ENCODE peak calls at places on chromosome 16, in four cellular contexts. One of them, this sample, is unnamed.

GRCh38 chr16:50858877-50859627 is 117.2 kb downstream of the CYLD start:
- DNase-seq in psoas muscle: no peak
- DNase-seq in left lung: no peak
- DNase-seq in tibial nerve: no peak
- DNase-seq in this sample: no peak

GRCh38 chr16:65274576-65274975 is 152.7 kb upstream of the CDH11 start:
- DNase-seq in psoas muscle: no peak
- DNase-seq in left lung: no peak
- DNase-seq in tibial nerve: no peak
- DNase-seq in this sample: no peak

GRCh38 chr16:31880322-31880979 is 6.8 kb downstream of the ZNF267 start:
- DNase-seq in psoas muscle: no peak
- DNase-seq in left lung: peak
- DNase-seq in tibial nerve: no peak
- DNase-seq in this sample: no peak

GRCh38 chr16:13957197-13958078 is 37.5 kb downstream of the ERCC4 start:
- DNase-seq in psoas muscle: peak
- DNase-seq in left lung: peak
- DNase-seq in tibial nerve: peak
- DNase-seq in this sample: no peak

GRCh38 chr16:49503242-49504022 is 129.8 kb downstream of the C16orf78 start:
- DNase-seq in psoas muscle: peak
- DNase-seq in left lung: peak
- DNase-seq in tibial nerve: peak
- DNase-seq in this sample: no peak

GRCh38 chr16:80552277-80552676 is 11.5 kb downstream of the DYNLRB2 start:
- DNase-seq in psoas muscle: no peak
- DNase-seq in left lung: no peak
- DNase-seq in tibial nerve: no peak
- DNase-seq in this sample: no peak

GRCh38 chr16:10250137-10250850 is 68.1 kb upstream of the GRIN2A start:
- DNase-seq in psoas muscle: no peak
- DNase-seq in left lung: no peak
- DNase-seq in tibial nerve: no peak
- DNase-seq in this sample: no peak

GRCh38 chr16:49649013-49649785 is 206.7 kb downstream of the ZNF423 start:
- DNase-seq in psoas muscle: no peak
- DNase-seq in left lung: no peak
- DNase-seq in tibial nerve: no peak
- DNase-seq in this sample: no peak

GRCh38 chr16:90077757-90078593 is 844 bp upstream of the PRDM7 start:
- DNase-seq in psoas muscle: no peak
- DNase-seq in left lung: no peak
- DNase-seq in tibial nerve: no peak
- DNase-seq in this sample: no peak

GRCh38 chr16:57134982-57135381 is 42.6 kb downstream of the CPNE2 start:
- DNase-seq in psoas muscle: no peak
- DNase-seq in left lung: no peak
- DNase-seq in tibial nerve: no peak
- DNase-seq in this sample: no peak

GRCh38 chr16:10525214-10525825 is 55.1 kb downstream of the EMP2 start:
- DNase-seq in psoas muscle: no peak
- DNase-seq in left lung: no peak
- DNase-seq in tibial nerve: no peak
- DNase-seq in this sample: no peak

GRCh38 chr16:72092832-72093447 is 480 bp downstream of the TXNL4B start:
- DNase-seq in psoas muscle: no peak
- DNase-seq in left lung: no peak
- DNase-seq in tibial nerve: no peak
- DNase-seq in this sample: no peak

GRCh38 chr16:844638-845348 is 44.3 kb upstream of the GNG13 start:
- DNase-seq in psoas muscle: peak
- DNase-seq in left lung: no peak
- DNase-seq in tibial nerve: no peak
- DNase-seq in this sample: no peak

GRCh38 chr16:49352923-49353322 is 20.7 kb upstream of the C16orf78 start:
- DNase-seq in psoas muscle: no peak
- DNase-seq in left lung: no peak
- DNase-seq in tibial nerve: no peak
- DNase-seq in this sample: no peak

GRCh38 chr16:89884041-89884421 is 10.6 kb downstream of the TCF25 start:
- DNase-seq in psoas muscle: no peak
- DNase-seq in left lung: no peak
- DNase-seq in tibial nerve: no peak
- DNase-seq in this sample: no peak

GRCh38 chr16:21300309-21301167 is 22.4 kb upstream of the CRYM start:
- DNase-seq in psoas muscle: peak
- DNase-seq in left lung: peak
- DNase-seq in tibial nerve: peak
- DNase-seq in this sample: peak

GRCh38 chr16:29029168-29029994 is 44.5 kb downstream of the LAT start:
- DNase-seq in psoas muscle: no peak
- DNase-seq in left lung: no peak
- DNase-seq in tibial nerve: no peak
- DNase-seq in this sample: no peak

GRCh38 chr16:85394511-85395206 is 218.5 kb upstream of the GSE1 start:
- DNase-seq in psoas muscle: peak
- DNase-seq in left lung: peak
- DNase-seq in tibial nerve: peak
- DNase-seq in this sample: peak

GRCh38 chr16:74844041-74844826 is 69.6 kb upstream of the FA2H start:
- DNase-seq in psoas muscle: no peak
- DNase-seq in left lung: no peak
- DNase-seq in tibial nerve: no peak
- DNase-seq in this sample: no peak

GRCh38 chr16:684961-685696 is 995 bp upstream of the JMJD8 start:
- DNase-seq in psoas muscle: no peak
- DNase-seq in left lung: peak
- DNase-seq in tibial nerve: no peak
- DNase-seq in this sample: no peak

GRCh38 chr16:75820672-75821071 is 94.4 kb upstream of the CPHXL start:
- DNase-seq in psoas muscle: no peak
- DNase-seq in left lung: no peak
- DNase-seq in tibial nerve: no peak
- DNase-seq in this sample: no peak

GRCh38 chr16:65772134-65772732 is 594.3 kb upstream of the CDH5 start:
- DNase-seq in psoas muscle: no peak
- DNase-seq in left lung: no peak
- DNase-seq in tibial nerve: no peak
- DNase-seq in this sample: no peak

GRCh38 chr16:74760007-74760767 is 14.4 kb downstream of the FA2H start:
- DNase-seq in psoas muscle: no peak
- DNase-seq in left lung: no peak
- DNase-seq in tibial nerve: no peak
- DNase-seq in this sample: no peak

GRCh38 chr16:50213939-50214519 is 52.3 kb upstream of the ADCY7 start:
- DNase-seq in psoas muscle: no peak
- DNase-seq in left lung: no peak
- DNase-seq in tibial nerve: no peak
- DNase-seq in this sample: no peak

GRCh38 chr16:88428616-88429386 is 24.3 kb upstream of the ZFPM1 start:
- DNase-seq in psoas muscle: no peak
- DNase-seq in left lung: no peak
- DNase-seq in tibial nerve: no peak
- DNase-seq in this sample: no peak

GRCh38 chr16:50841081-50841886 is 99.4 kb downstream of the CYLD start:
- DNase-seq in psoas muscle: no peak
- DNase-seq in left lung: no peak
- DNase-seq in tibial nerve: no peak
- DNase-seq in this sample: no peak

GRCh38 chr16:80938035-80938927 is 68.4 kb downstream of the CMC2 start:
- DNase-seq in psoas muscle: peak
- DNase-seq in left lung: peak
- DNase-seq in tibial nerve: no peak
- DNase-seq in this sample: no peak

GRCh38 chr16:88541831-88542230 is 28.4 kb upstream of the ZC3H18 start:
- DNase-seq in psoas muscle: peak
- DNase-seq in left lung: no peak
- DNase-seq in tibial nerve: no peak
- DNase-seq in this sample: no peak

GRCh38 chr16:84175351-84176081 is 11.3 kb downstream of the TAF1C start:
- DNase-seq in psoas muscle: no peak
- DNase-seq in left lung: peak
- DNase-seq in tibial nerve: peak
- DNase-seq in this sample: no peak

GRCh38 chr16:84174396-84174795 is 12.5 kb downstream of the TAF1C start:
- DNase-seq in psoas muscle: no peak
- DNase-seq in left lung: no peak
- DNase-seq in tibial nerve: no peak
- DNase-seq in this sample: no peak

GRCh38 chr16:84178146-84178765 is 8.6 kb downstream of the TAF1C start:
- DNase-seq in psoas muscle: no peak
- DNase-seq in left lung: no peak
- DNase-seq in tibial nerve: no peak
- DNase-seq in this sample: no peak

GRCh38 chr16:84177740-84178070 is 9.2 kb downstream of the TAF1C start:
- DNase-seq in psoas muscle: no peak
- DNase-seq in left lung: no peak
- DNase-seq in tibial nerve: no peak
- DNase-seq in this sample: no peak

GRCh38 chr16:84176192-84177053 is 10.4 kb downstream of the TAF1C start:
- DNase-seq in psoas muscle: no peak
- DNase-seq in left lung: no peak
- DNase-seq in tibial nerve: no peak
- DNase-seq in this sample: no peak
- H3K27ac ChIP-seq in psoas muscle: peak
- H3K27ac ChIP-seq in left lung: peak
- H3K27ac ChIP-seq in tibial nerve: peak
- H3K27ac ChIP-seq in this sample: peak

GRCh38 chr16:86492267-86492960 is 17.9 kb upstream of the FOXF1 start:
- DNase-seq in psoas muscle: no peak
- DNase-seq in left lung: no peak
- DNase-seq in tibial nerve: no peak
- DNase-seq in this sample: no peak

GRCh38 chr16:86494565-86495356 is 15.6 kb upstream of the FOXF1 start:
- DNase-seq in psoas muscle: no peak
- DNase-seq in left lung: no peak
- DNase-seq in tibial nerve: no peak
- DNase-seq in this sample: no peak

GRCh38 chr16:86495357-86495701 is 15.0 kb upstream of the FOXF1 start:
- DNase-seq in psoas muscle: no peak
- DNase-seq in left lung: no peak
- DNase-seq in tibial nerve: no peak
- DNase-seq in this sample: no peak

GRCh38 chr16:86492961-86493639 is 17.2 kb upstream of the FOXF1 start:
- DNase-seq in psoas muscle: no peak
- DNase-seq in left lung: no peak
- DNase-seq in tibial nerve: no peak
- DNase-seq in this sample: no peak

DNA sequence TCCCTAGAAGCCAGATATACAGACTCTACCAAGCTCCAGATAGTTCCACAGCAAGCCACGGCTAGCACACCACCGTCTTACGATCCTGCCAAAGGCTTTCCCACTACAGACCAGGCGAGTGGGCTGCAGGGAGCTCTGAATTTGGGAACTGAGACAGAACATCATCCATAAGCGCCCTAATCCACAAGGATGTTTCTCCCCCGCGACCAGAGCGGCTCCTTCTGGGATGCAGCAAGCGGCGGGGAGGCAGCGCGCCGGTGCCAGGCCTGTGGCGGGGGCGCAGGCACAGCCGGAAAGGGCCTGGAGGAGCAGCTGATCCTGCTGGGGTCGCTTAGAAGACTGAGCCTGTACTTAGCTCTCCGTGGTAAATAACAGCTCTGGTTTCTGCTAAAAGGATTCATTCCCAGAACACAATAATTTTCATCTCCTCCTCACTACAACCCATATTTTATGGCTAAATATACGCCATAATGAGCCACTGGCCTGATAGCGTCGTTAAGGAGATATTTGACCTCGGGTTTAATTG is 16.2 kb upstream of the FOXF1 start:
- DNase-seq in psoas muscle: no peak
- DNase-seq in left lung: no peak
- DNase-seq in tibial nerve: no peak
- DNase-seq in this sample: no peak
- H3K27ac ChIP-seq in psoas muscle: no peak
- H3K27ac ChIP-seq in left lung: peak
- H3K27ac ChIP-seq in tibial nerve: no peak
- H3K27ac ChIP-seq in this sample: no peak

GRCh38 chr16:4801962-4802658 is at the start of gene ROGDI:
- DNase-seq in psoas muscle: peak
- DNase-seq in left lung: peak
- DNase-seq in tibial nerve: peak
- DNase-seq in this sample: peak

GRCh38 chr16:4801051-4801961 is 1.1 kb downstream of the ROGDI start:
- DNase-seq in psoas muscle: no peak
- DNase-seq in left lung: no peak
- DNase-seq in tibial nerve: no peak
- DNase-seq in this sample: no peak

GRCh38 chr16:4803479-4804243 is 1.2 kb upstream of the ROGDI start:
- DNase-seq in psoas muscle: no peak
- DNase-seq in left lung: no peak
- DNase-seq in tibial nerve: no peak
- DNase-seq in this sample: no peak

GRCh38 chr16:4800290-4801041 is 2.0 kb downstream of the ROGDI start:
- DNase-seq in psoas muscle: no peak
- DNase-seq in left lung: peak
- DNase-seq in tibial nerve: no peak
- DNase-seq in this sample: peak

DNA sequence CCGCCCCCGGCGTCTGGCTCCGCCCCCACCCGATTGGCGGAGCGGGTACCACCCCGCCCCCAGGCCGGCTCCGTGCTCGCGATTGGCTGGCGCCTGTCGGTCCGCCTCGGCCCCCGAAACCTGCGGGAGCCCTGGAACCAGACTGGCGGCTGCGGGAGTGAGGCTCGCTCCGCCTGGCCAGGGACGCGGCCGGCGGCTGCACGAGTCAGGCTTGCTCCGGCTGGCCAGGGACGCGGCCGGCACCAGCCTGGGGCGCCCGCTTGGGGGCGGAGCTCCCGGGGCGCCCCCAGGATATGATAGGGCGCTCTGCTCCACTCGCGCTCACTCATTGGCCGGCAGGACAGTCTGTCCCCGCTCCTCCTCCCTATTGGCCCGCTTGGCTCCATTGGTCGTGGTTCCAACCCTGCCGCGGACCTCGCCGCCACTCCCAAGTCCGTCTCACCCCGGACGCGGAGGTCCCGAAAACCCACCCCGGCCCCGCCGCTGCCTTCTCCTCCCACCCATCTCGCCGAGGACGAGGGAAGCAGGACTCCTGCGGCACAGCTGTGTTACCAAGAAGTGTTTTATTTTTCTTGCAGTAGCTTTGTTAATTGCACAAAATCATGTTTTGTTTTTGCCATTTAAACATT is 340 bp upstream of the ROGDI start:
- DNase-seq in psoas muscle: peak
- DNase-seq in left lung: peak
- DNase-seq in tibial nerve: peak
- DNase-seq in this sample: peak
- H3K27ac ChIP-seq in psoas muscle: peak
- H3K27ac ChIP-seq in left lung: peak
- H3K27ac ChIP-seq in tibial nerve: peak
- H3K27ac ChIP-seq in this sample: peak

DNA sequence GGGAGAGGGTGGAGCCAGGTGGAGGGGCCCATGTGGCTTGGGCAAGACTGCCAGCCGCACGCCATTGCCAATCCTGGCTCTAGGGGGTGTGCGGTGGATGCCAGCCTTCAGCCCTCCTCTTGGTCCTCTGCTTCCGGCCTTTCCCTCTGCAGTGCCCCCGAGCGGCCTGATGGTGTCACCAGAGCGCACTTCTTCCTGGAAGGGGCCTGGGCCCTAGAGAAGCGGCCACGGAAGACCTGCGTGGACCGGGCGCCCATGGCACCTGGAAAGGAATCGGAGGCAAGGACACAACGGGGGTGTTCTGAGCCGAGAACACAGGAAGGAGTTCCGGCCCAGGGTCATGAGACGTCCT is 93.0 kb downstream of the IRX3 start:
- DNase-seq in psoas muscle: peak
- DNase-seq in left lung: peak
- DNase-seq in tibial nerve: peak
- DNase-seq in this sample: peak
- H3K27ac ChIP-seq in psoas muscle: peak
- H3K27ac ChIP-seq in left lung: peak
- H3K27ac ChIP-seq in tibial nerve: no peak
- H3K27ac ChIP-seq in this sample: no peak

This sample was measured in dorsolateral prefrontal cortex.